ENCODE peak calls at places on chromosome 5, in seven cellular contexts. A is NCI-H460; W is HEK293T; R is activated effector memory CD4-positive, alpha-beta T cell treated with anti-CD3 and anti-CD28 coated beads, Interleukin-2, amount 50 U/mL, for 16 hours; G is stimulated activated CD4-positive, alpha-beta T cell treated with anti-CD3 and anti-CD28 coated beads, Interleukin-2, amount 100 ng/mL, for 4 hours; N is HepG2; L is activated naive CD4-positive, alpha-beta T cell treated with anti-CD3 and anti-CD28 coated beads, Interleukin-2, amount 50 U/mL, for 16 hours. Z is an unnamed sample.

GRCh38 chr5:93417500-93417899 is 163.5 kb downstream of the NR2F1-AS1 start:
- DNase-seq in A (no peak), W (no peak), R (no peak), G (no peak), N (no peak), L (no peak), Z (no peak)

GRCh38 chr5:142829821-142830220 is 59.6 kb downstream of the ARHGAP26 start:
- DNase-seq in A (no peak), W (no peak), R (no peak), G (no peak), N (no peak), L (no peak), Z (no peak)

GRCh38 chr5:142600611-142601360 is 85.1 kb downstream of the FGF1 start:
- DNase-seq in A (peak; percentile 36), W (peak; percentile 31), R (no peak), G (no peak), N (peak; percentile 10), L (no peak), Z (no peak)

GRCh38 chr5:140821375-140822280 is at the start of gene PCDHA5:
- DNase-seq in A (peak; percentile 17), W (peak; percentile 42), R (no peak), G (no peak), N (peak; percentile 12), L (no peak), Z (no peak)

GRCh38 chr5:74325866-74326265 is 314.7 kb downstream of the ENC1 start:
- DNase-seq in A (no peak), W (no peak), R (no peak), G (no peak), N (no peak), L (no peak), Z (no peak)

GRCh38 chr5:58459860-58460726 is at the start of gene PLK2:
- DNase-seq in A (peak; percentile 94), W (peak; percentile 77), R (peak; percentile 95), G (peak; percentile 89), N (peak; percentile 52), L (peak; percentile 91), Z (peak; percentile 68)

GRCh38 chr5:138472353-138472752 is 7.1 kb downstream of the EGR1 start:
- DNase-seq in A (no peak), W (no peak), R (no peak), G (no peak), N (no peak), L (no peak), Z (no peak)

GRCh38 chr5:91632871-91633270 is 249.8 kb upstream of the ARRDC3 start:
- DNase-seq in A (no peak), W (no peak), R (no peak), G (no peak), N (peak; percentile 3), L (no peak), Z (no peak)

GRCh38 chr5:65100846-65101678 is 332.3 kb downstream of the CWC27 start:
- DNase-seq in A (peak; percentile 43), W (peak; percentile 76), R (peak; percentile 70), G (no peak), N (peak; percentile 66), L (peak; percentile 18), Z (no peak)